ENCODE peak calls at places on chromosomes 7 and 10, in nine cellular contexts. Z, B, R, N, A, K, Y, E and D are unnamed samples. For H3K4me1, the result is how much of the 10 kb centered on the place peaks cover.

GRCh38 chr10:34780818-34781380 is 34.2 kb downstream of the PARD3 start:
- DNase-seq in Z (peak), B (no peak), R (no peak), N (peak), A (peak), K (peak), Y (no peak), E (no peak), D (no peak)

GRCh38 chr10:58963723-58964124 is 212.7 kb upstream of the PHYHIPL start:
- DNase-seq in Z (no peak), B (peak), R (no peak), N (no peak), A (no peak), K (peak), Y (peak), E (no peak), D (no peak)

GRCh38 chr10:132107947-132108877 is 42.5 kb downstream of the JAKMIP3 start:
- DNase-seq in Z (no peak), B (no peak), R (no peak), N (no peak), A (peak), K (peak), Y (no peak), E (no peak), D (no peak)

GRCh38 chr7:132373879-132374278 is 202.4 kb downstream of the PLXNA4 start:
- DNase-seq in Z (no peak), B (no peak), R (no peak), N (no peak), A (no peak), K (no peak), Y (no peak), E (no peak), D (no peak)

GRCh38 chr10:17847586-17848296 is 38.6 kb downstream of the MRC1 start:
- DNase-seq in Z (no peak), B (no peak), R (no peak), N (peak), A (no peak), K (no peak), Y (peak), E (no peak), D (no peak)

GRCh38 chr7:93562106-93562505 is 12.4 kb downstream of the CALCR start:
- DNase-seq in Z (no peak), B (no peak), R (no peak), N (no peak), A (no peak), K (no peak), Y (no peak), E (no peak), D (no peak)

GRCh38 chr10:112151640-112152039 is 31.9 kb downstream of the GPAM start:
- DNase-seq in Z (no peak), B (no peak), R (no peak), N (no peak), A (no peak), K (no peak), Y (no peak), E (no peak), D (no peak)

GRCh38 chr7:1512781-1513656 is 8.8 kb upstream of the INTS1 start:
- DNase-seq in Z (peak), B (peak), R (no peak), N (peak), A (peak), K (peak), Y (no peak), E (peak), D (peak)

GRCh38 chr7:1922071-1922869 is 252.2 kb downstream of the ELFN1 start:
- DNase-seq in Z (peak), B (no peak), R (no peak), N (no peak), A (no peak), K (no peak), Y (no peak), E (no peak), D (no peak)

GRCh38 chr7:141178486-141179135 is 104.7 kb downstream of the TMEM178B start:
- DNase-seq in Z (no peak), B (peak), R (no peak), N (no peak), A (no peak), K (no peak), Y (no peak), E (no peak), D (no peak)

GRCh38 chr7:47941136-47941844 is 7.0 kb downstream of the PKD1L1 start:
- DNase-seq in Z (no peak), B (no peak), R (no peak), N (no peak), A (no peak), K (no peak), Y (no peak), E (peak), D (peak)

GRCh38 chr10:18822156-18822555 is 162.9 kb downstream of the ARL5B start:
- DNase-seq in Z (no peak), B (no peak), R (no peak), N (peak), A (no peak), K (no peak), Y (peak), E (no peak), D (no peak)

GRCh38 chr7:130142654-130143333 is 62.4 kb downstream of the TMEM209 start:
- DNase-seq in Z (no peak), B (peak), R (no peak), N (no peak), A (no peak), K (no peak), Y (no peak), E (no peak), D (no peak)

GRCh38 chr7:94397721-94398120 is 3.0 kb downstream of the COL1A2 start:
- DNase-seq in Z (no peak), B (no peak), R (no peak), N (no peak), A (no peak), K (no peak), Y (no peak), E (no peak), D (no peak)

DNA sequence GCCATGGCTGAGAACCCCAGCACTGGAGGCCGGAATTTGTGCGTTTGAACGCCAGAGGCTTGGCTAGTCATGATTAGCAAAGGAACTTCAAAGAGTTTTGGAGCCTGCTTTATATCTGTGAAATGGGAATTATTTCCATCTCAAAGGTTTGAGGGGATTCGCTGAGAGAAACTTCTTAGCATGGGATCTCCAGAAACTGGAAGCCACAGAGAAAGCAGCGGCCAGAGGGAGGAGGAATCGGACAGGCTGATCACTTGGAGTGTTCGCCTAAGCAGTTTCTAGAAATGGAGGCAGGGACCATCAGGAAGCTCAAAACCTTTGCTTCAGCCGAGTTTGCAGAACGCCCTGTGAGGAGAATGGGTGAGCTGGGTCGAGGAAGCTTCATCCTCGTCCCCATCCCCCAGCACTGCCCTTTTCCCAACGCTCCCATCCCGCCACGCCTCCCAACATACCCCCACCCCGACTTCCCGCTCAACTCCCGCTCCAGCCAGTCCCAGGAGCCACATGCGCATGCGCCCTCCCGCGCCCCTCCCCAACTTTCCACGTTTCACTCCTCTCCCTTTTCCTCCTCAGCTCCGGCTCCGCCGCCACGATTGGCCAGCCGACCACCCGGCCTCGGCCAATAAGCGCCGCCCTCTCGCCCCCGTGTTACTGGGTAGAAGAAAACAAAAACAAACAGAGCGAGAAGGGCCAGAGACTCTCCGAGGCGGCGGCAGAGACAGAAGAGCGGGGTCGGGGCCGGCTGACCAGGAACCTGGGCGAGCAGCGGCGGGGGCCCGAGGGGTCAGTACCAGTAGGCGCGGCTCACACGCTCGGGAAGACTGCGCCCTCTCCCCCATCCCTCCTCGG is at the start of gene PDCD4:
- DNase-seq in Z (peak), B (peak), R (peak), N (peak), A (peak), K (peak), Y (peak), E (peak), D (peak)
- H3K4me1 ChIP-seq in Z (under half), B (under half), R (half or more), N (under half), A (under half), K (under half), Y (under half), E (under half), D (half or more)

DNA sequence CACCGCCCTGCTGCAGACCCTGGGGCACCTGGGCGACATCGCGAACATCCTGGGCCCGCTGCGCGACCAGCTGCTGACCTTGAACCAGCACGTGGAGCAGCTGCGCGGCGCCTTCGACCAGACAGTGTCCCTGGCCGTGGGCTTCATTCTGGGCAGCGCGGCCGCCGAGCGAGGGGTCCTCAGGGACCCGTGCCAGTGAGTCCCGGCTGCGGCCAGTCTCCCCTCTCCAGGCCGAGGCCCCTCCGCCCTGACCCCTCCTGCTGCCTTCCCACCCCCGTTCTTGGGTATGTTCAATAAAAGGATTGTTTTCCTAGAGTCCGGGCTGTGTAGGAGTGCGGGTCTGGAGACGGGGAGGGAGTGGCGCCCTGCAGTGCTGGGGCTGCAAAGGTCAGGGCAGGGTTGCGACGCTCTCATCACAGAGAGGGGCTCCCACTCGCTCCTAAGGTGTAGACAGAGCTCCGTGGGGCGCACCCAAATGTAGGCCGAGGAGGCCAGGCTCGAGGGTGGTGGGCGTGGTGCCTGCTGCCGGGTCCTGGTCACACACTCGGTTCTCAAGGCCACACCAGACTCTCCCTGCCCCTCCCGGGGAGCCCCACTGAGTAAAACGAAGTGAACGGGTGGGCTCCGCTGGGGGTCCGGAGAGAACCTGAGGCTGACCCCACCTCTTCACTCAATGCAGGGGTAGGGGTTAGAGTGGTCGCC is 1.4 kb downstream of the UTF1 start:
- DNase-seq in Z (no peak), B (no peak), R (no peak), N (no peak), A (no peak), K (no peak), Y (no peak), E (no peak), D (no peak)
- H3K4me3 ChIP-seq in Z (no peak), B (no peak), R (no peak), N (no peak), A (no peak), K (no peak), Y (peak), E (no peak), D (no peak)

DNA sequence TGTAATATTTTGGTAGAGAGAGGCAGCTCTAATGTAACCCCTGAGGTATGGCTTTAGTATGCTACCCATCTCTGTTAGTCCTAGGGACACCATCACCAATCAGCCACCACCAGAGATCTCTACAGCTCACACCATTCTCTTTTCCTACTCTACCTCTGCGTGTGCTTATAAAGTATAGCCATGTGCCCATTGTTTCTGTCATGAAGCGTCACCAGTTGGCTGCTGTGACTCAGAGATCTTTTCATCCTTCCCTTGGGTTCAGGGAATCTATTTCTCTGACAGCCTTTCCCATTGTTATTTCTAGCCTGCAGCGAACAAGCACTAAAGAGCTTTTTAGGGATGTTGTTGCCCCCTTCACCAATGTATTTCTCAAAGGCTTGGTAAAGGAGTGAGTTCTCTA is 103.3 kb downstream of the TPST1 start:
- DNase-seq in Z (no peak), B (no peak), R (no peak), N (no peak), A (no peak), K (no peak), Y (no peak), E (no peak), D (no peak)
- H3K4me1 ChIP-seq in Z (under half), B (under half), R (under half), N (under half), A (under half), K (under half), Y (under half), E (under half), D (under half)

DNA sequence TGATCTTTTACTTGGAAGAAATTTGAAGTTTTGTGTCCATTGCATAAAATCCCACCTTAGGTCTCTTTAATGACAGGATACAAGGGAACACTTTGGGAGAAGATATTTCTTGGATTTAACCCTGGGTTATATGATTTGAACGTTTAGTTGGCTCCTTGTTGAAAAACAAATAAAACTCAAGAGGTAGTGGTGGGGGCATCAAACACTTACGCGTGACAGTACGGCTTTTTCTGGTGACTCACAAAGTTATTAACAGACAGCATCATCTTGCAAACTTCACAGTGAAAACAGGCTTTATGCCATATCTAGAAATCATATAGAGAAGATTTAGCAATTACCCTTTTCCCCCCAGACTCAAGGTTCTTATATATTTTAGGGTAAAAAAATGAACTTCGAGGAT is 699 bp downstream of the NRAP start:
- DNase-seq in Z (no peak), B (no peak), R (no peak), N (no peak), A (no peak), K (no peak), Y (no peak), E (no peak), D (no peak)
- H3K4me3 ChIP-seq in Z (no peak), B (no peak), R (no peak), N (no peak), A (peak), K (no peak), Y (no peak), E (no peak), D (no peak)

DNA sequence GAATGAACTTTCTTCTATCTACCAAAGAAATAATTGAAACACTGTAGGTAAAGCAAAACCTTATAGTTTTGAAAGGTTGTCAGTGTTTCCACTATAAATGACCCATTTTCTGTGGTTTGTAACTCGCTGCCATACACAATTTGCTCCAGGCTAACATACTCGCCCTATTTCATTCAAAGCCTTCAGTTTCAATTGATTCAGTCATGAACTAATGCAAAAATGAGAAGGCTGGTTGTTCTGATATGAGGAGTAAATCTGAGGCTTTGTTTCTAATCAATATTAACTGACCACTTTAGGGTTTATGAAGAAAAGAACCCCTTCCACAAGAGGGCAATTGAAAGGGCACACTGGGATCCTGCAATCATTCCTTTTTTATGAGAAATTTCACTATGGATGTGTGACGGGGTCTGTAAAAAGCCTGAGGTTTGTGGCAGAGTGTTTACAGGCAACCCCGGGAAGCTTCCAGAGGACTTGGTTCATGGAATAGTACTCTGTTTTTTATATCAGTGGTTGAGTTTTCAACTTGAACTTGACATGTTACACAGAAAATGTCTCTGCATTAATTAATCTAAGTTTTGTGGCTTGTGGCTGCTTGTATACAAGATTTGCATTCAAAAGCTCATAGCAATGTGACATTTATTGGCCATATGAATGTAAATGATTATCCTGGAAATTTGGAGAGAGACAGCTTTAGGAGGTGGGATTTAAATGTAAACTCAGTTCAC is 133.2 kb downstream of the NRP1 start:
- DNase-seq in Z (no peak), B (no peak), R (no peak), N (no peak), A (no peak), K (no peak), Y (no peak), E (no peak), D (no peak)
- H3K4me1 ChIP-seq in Z (under half), B (under half), R (under half), N (under half), A (under half), K (under half), Y (under half), E (under half), D (under half)

GRCh38 chr7:140060788-140061606 is 1.8 kb downstream of the PARP12 start:
- DNase-seq in Z (no peak), B (peak), R (no peak), N (no peak), A (peak), K (peak), Y (no peak), E (no peak), D (no peak)
- H3K4me3 ChIP-seq in Z (no peak), B (no peak), R (peak), N (no peak), A (no peak), K (peak), Y (no peak), E (peak), D (peak)

GRCh38 chr10:70169011-70169410 is 1.3 kb downstream of the SAR1A start:
- DNase-seq in Z (no peak), B (no peak), R (no peak), N (no peak), A (no peak), K (no peak), Y (no peak), E (no peak), D (no peak)
- H3K4me1 ChIP-seq in Z (under half), B (under half), R (under half), N (under half), A (under half), K (under half), Y (under half), E (under half), D (under half)

GRCh38 chr10:121843379-121843778 is 84.5 kb downstream of the ATE1 start:
- DNase-seq in Z (no peak), B (no peak), R (no peak), N (no peak), A (no peak), K (no peak), Y (no peak), E (no peak), D (no peak)

GRCh38 chr10:121846555-121846954 is 81.3 kb downstream of the ATE1 start:
- DNase-seq in Z (no peak), B (no peak), R (no peak), N (no peak), A (no peak), K (no peak), Y (no peak), E (no peak), D (no peak)

GRCh38 chr10:121841862-121842261 is 86.0 kb downstream of the ATE1 start:
- DNase-seq in Z (no peak), B (no peak), R (no peak), N (no peak), A (no peak), K (no peak), Y (no peak), E (no peak), D (no peak)

GRCh38 chr10:121845044-121845784 is 82.6 kb downstream of the ATE1 start:
- DNase-seq in Z (no peak), B (no peak), R (no peak), N (no peak), A (no peak), K (no peak), Y (no peak), E (no peak), D (no peak)

GRCh38 chr10:121844537-121844936 is 83.3 kb downstream of the ATE1 start:
- DNase-seq in Z (no peak), B (no peak), R (no peak), N (no peak), A (no peak), K (no peak), Y (no peak), E (no peak), D (no peak)
- H3K4me3 ChIP-seq in Z (no peak), B (no peak), R (no peak), N (no peak), A (no peak), K (no peak), Y (no peak), E (no peak), D (no peak)

DNA sequence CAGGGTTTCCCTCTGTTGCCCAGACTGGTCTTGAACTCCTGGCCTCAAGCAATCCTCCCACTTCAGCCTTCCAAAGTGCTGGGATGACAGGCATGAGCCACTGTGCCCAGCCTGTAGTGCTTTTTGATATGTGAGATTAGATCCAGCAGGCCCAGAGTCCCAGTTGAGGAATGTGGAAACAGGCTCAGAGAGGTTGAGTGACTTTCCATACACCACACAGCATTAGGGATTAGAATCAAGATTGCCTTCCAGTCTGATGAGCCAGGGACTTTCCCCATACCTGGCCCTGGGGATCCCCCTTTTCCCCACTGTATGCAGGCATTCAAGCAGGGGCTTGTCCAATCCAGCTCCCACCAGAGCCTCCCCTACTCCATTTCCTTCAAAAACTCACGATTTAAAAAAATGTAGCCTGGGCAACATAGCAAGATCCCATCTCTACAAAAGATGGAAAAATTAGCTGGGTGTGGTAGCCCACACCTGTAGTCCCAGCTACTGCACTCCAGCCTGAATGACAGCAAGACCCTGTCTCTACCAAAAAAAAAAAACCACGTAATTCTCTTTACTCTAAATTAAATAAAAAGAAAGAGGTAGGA is 75.0 kb upstream of the GTF2I start:
- DNase-seq in Z (no peak), B (no peak), R (no peak), N (no peak), A (no peak), K (no peak), Y (no peak), E (no peak), D (no peak)
- H3K4me1 ChIP-seq in Z (under half), B (half or more), R (under half), N (under half), A (under half), K (under half), Y (under half), E (under half), D (under half)